ENCODE peak calls at places on chromosome 3, in six cellular contexts. One of them, this sample, is unnamed.

GRCh38 chr3:138944842-138945645 is 1.9 kb downstream of the FOXL2 start:
- DNase-seq in GM13976: peak
- DNase-seq in fibroblast of mammary gland: no peak
- DNase-seq in putamen: no peak
- DNase-seq in HS-27A: no peak
- DNase-seq in ELR: no peak
- DNase-seq in this sample: peak

GRCh38 chr3:143627336-143627735 is 220.9 kb downstream of the SLC9A9 start:
- DNase-seq in GM13976: no peak
- DNase-seq in fibroblast of mammary gland: peak
- DNase-seq in putamen: no peak
- DNase-seq in HS-27A: no peak
- DNase-seq in ELR: peak
- DNase-seq in this sample: no peak

GRCh38 chr3:99869621-99870020 is 52.0 kb downstream of the CMSS1 start:
- DNase-seq in GM13976: no peak
- DNase-seq in fibroblast of mammary gland: no peak
- DNase-seq in putamen: no peak
- DNase-seq in HS-27A: no peak
- DNase-seq in ELR: no peak
- DNase-seq in this sample: no peak

GRCh38 chr3:179074656-179075055 is 3.0 kb upstream of the ZMAT3 start:
- DNase-seq in GM13976: no peak
- DNase-seq in fibroblast of mammary gland: no peak
- DNase-seq in putamen: no peak
- DNase-seq in HS-27A: no peak
- DNase-seq in ELR: no peak
- DNase-seq in this sample: no peak

GRCh38 chr3:177037241-177037640 is 160.0 kb downstream of the TBL1XR1 start:
- DNase-seq in GM13976: no peak
- DNase-seq in fibroblast of mammary gland: peak
- DNase-seq in putamen: no peak
- DNase-seq in HS-27A: no peak
- DNase-seq in ELR: peak
- DNase-seq in this sample: no peak

GRCh38 chr3:143171141-143171651 is 51.6 kb downstream of the CHST2 start:
- DNase-seq in GM13976: peak
- DNase-seq in fibroblast of mammary gland: peak
- DNase-seq in putamen: peak
- DNase-seq in HS-27A: no peak
- DNase-seq in ELR: peak
- DNase-seq in this sample: no peak

GRCh38 chr3:133562376-133562775 is 11.1 kb upstream of the CDV3 start:
- DNase-seq in GM13976: no peak
- DNase-seq in fibroblast of mammary gland: no peak
- DNase-seq in putamen: no peak
- DNase-seq in HS-27A: no peak
- DNase-seq in ELR: no peak
- DNase-seq in this sample: no peak

GRCh38 chr3:69458798-69459197 is 72.9 kb upstream of the FRMD4B start:
- DNase-seq in GM13976: no peak
- DNase-seq in fibroblast of mammary gland: no peak
- DNase-seq in putamen: no peak
- DNase-seq in HS-27A: no peak
- DNase-seq in ELR: no peak
- DNase-seq in this sample: no peak

GRCh38 chr3:123186695-123187094 is 15.0 kb upstream of the SEC22A start:
- DNase-seq in GM13976: no peak
- DNase-seq in fibroblast of mammary gland: peak
- DNase-seq in putamen: peak
- DNase-seq in HS-27A: no peak
- DNase-seq in ELR: peak
- DNase-seq in this sample: no peak

This sample was measured in H9.